ENCODE peak calls at places on chromosomes 3 and 15, in six cellular contexts. B, Y, J, I, V and T are unnamed samples. For H3K27me3, the result is how much of the 10 kb centered on the place peaks cover.

GRCh38 chr3:172625404-172625803 is 85.5 kb downstream of the NCEH1 start:
- DNase-seq in B (no peak), Y (no peak), J (no peak), I (no peak), V (no peak), T (no peak)

GRCh38 chr3:40079845-40080240 is 229.7 kb upstream of the EIF1B start:
- DNase-seq in B (no peak), Y (no peak), J (no peak), I (no peak), V (no peak), T (no peak)

GRCh38 chr15:69600556-69601085 is 148.0 kb downstream of the RPLP1 start:
- DNase-seq in B (no peak), Y (no peak), J (no peak), I (no peak), V (no peak), T (no peak)

GRCh38 chr15:77630956-77631789 is 1.5 kb downstream of the LINGO1 start:
- DNase-seq in B (peak), Y (no peak), J (no peak), I (no peak), V (peak), T (no peak)

GRCh38 chr15:58473720-58474119 is 41.9 kb downstream of the LIPC start:
- DNase-seq in B (no peak), Y (no peak), J (no peak), I (peak), V (no peak), T (peak)

GRCh38 chr3:124845406-124845805 is 41.8 kb downstream of the ITGB5 start:
- DNase-seq in B (no peak), Y (peak), J (no peak), I (peak), V (peak), T (peak)

GRCh38 chr3:10116138-10116460 is 624 bp downstream of the BRK1 start:
- DNase-seq in B (no peak), Y (no peak), J (no peak), I (peak), V (no peak), T (peak)

GRCh38 chr3:11818033-11818432 is 28.7 kb downstream of the TAMM41 start:
- DNase-seq in B (no peak), Y (no peak), J (no peak), I (no peak), V (no peak), T (no peak)

GRCh38 chr3:61938878-61939549 is 377.6 kb downstream of the PTPRG start:
- DNase-seq in B (no peak), Y (no peak), J (no peak), I (no peak), V (no peak), T (no peak)

GRCh38 chr3:138774529-138775253 is 60.0 kb downstream of the PIK3CB start:
- DNase-seq in B (no peak), Y (no peak), J (no peak), I (peak), V (no peak), T (peak)

GRCh38 chr3:1118074-1118473 is 25.2 kb downstream of the CNTN6 start:
- DNase-seq in B (no peak), Y (no peak), J (no peak), I (no peak), V (no peak), T (no peak)

GRCh38 chr3:109924196-109924595 is 586.9 kb upstream of the DPPA4 start:
- DNase-seq in B (no peak), Y (no peak), J (no peak), I (no peak), V (no peak), T (no peak)

GRCh38 chr15:38522922-38523321 is 41.7 kb downstream of the RASGRP1 start:
- DNase-seq in B (no peak), Y (no peak), J (no peak), I (no peak), V (no peak), T (no peak)

GRCh38 chr3:150521458-150521857 is 24.8 kb downstream of the SERP1 start:
- DNase-seq in B (no peak), Y (no peak), J (no peak), I (no peak), V (no peak), T (no peak)

GRCh38 chr15:58472821-58473581 is 41.2 kb downstream of the LIPC start:
- DNase-seq in B (no peak), Y (peak), J (no peak), I (no peak), V (no peak), T (no peak)

GRCh38 chr15:23397779-23398178 is 43.2 kb downstream of the GOLGA8S start:
- DNase-seq in B (no peak), Y (peak), J (no peak), I (no peak), V (peak), T (no peak)

GRCh38 chr3:44915702-44916438 is 41.5 kb downstream of the TGM4 start:
- DNase-seq in B (no peak), Y (no peak), J (no peak), I (no peak), V (no peak), T (no peak)

GRCh38 chr3:183560607-183561006 is 5.1 kb upstream of the KLHL6 start:
- DNase-seq in B (no peak), Y (no peak), J (no peak), I (no peak), V (no peak), T (no peak)

GRCh38 chr15:43920815-43921214 is 94.0 kb downstream of the WDR76 start:
- DNase-seq in B (no peak), Y (no peak), J (no peak), I (no peak), V (no peak), T (no peak)

GRCh38 chr3:134903840-134904239 is 108.8 kb downstream of the EPHB1 start:
- DNase-seq in B (no peak), Y (no peak), J (no peak), I (no peak), V (no peak), T (no peak)

GRCh38 chr3:143676742-143677141 is 171.5 kb downstream of the SLC9A9 start:
- DNase-seq in B (no peak), Y (no peak), J (no peak), I (no peak), V (no peak), T (no peak)

GRCh38 chr3:187966636-187967035 is 187.3 kb upstream of the LPP start:
- DNase-seq in B (no peak), Y (no peak), J (no peak), I (no peak), V (no peak), T (no peak)

GRCh38 chr3:112350181-112350825 is 17.3 kb downstream of the CD200 start:
- DNase-seq in B (no peak), Y (no peak), J (no peak), I (no peak), V (no peak), T (no peak)

GRCh38 chr3:105904683-105905320 is 36.0 kb upstream of the CBLB start:
- DNase-seq in B (no peak), Y (no peak), J (no peak), I (no peak), V (no peak), T (no peak)

GRCh38 chr3:190514163-190515153 is 573 bp downstream of the IL1RAP start:
- DNase-seq in B (peak), Y (peak), J (peak), I (no peak), V (peak), T (peak)

DNA sequence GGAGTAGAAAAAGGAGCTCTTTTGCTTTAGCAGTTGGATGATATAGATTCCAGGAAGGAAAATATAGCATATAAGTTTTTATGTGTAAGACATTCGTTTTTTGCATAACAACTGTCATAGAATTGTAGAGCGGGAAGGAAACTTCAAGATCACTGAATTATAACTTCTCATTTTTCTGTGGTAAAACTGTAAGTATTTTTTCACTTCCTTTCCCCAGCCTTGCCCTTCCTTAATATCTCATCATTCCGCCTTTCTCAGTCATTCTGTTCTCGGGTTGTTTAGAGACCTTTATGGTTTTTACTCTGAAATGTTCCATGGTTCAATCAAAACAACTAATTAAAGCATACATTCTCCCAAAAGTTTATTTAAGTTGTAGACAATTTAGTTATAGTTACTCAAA is 1.1 kb downstream of the EAF2 start:
- DNase-seq in B (no peak), Y (no peak), J (no peak), I (no peak), V (no peak), T (no peak)
- H3K4me3 ChIP-seq in B (no peak), Y (peak), J (peak), I (no peak), V (no peak), T (no peak)

DNA sequence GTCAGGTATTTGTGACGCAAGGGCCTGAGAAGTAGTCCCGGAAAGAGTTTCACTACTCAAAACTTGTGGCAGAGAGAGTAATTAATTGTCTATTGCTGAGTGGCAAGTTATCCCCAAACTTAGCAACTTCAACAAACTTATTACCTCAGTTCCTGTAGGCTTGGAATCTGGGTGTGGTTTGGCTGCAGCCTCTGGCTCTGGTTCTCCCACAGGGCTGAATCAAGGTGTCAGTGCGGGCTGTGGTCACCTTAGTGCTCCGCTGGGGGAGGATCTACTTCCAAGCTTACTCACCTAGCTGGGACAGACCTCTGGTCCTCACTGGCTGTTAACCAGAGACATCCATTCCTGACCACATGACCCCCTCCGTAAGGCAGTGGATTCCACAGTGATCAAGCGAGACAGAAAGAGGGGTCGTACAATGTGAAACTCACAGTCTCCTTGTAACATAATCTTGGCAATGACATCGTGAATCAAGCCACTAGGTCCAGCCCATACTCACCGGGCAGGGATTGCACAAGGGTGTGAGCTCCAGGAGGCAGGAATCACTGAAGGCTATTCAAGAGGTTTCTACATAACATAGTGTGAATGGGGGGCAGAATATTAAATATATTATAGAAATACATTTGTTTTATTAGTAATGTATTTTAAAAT is 138.3 kb downstream of the RYR3 start:
- DNase-seq in B (no peak), Y (no peak), J (no peak), I (no peak), V (no peak), T (no peak)
- H3K27me3 ChIP-seq in B (under half), Y (under half), J (under half), I (under half), V (under half), T (under half)

GRCh38 chr15:45185069-45185779 is 2.5 kb downstream of the SHF start:
- DNase-seq in B (no peak), Y (no peak), J (no peak), I (no peak), V (no peak), T (no peak)

GRCh38 chr15:45187894-45188830 is at the start of gene SHF:
- DNase-seq in B (peak), Y (peak), J (no peak), I (no peak), V (peak), T (peak)

GRCh38 chr15:45185903-45186770 is 1.6 kb downstream of the SHF start:
- DNase-seq in B (no peak), Y (no peak), J (no peak), I (no peak), V (no peak), T (no peak)

GRCh38 chr15:45186771-45187577 is 792 bp downstream of the SHF start:
- DNase-seq in B (no peak), Y (no peak), J (no peak), I (no peak), V (peak), T (no peak)

GRCh38 chr15:45187578-45187893 is 230 bp downstream of the SHF start:
- DNase-seq in B (no peak), Y (no peak), J (no peak), I (no peak), V (no peak), T (no peak)
- H3K4me3 ChIP-seq in B (peak), Y (peak), J (peak), I (peak), V (peak), T (peak)

DNA sequence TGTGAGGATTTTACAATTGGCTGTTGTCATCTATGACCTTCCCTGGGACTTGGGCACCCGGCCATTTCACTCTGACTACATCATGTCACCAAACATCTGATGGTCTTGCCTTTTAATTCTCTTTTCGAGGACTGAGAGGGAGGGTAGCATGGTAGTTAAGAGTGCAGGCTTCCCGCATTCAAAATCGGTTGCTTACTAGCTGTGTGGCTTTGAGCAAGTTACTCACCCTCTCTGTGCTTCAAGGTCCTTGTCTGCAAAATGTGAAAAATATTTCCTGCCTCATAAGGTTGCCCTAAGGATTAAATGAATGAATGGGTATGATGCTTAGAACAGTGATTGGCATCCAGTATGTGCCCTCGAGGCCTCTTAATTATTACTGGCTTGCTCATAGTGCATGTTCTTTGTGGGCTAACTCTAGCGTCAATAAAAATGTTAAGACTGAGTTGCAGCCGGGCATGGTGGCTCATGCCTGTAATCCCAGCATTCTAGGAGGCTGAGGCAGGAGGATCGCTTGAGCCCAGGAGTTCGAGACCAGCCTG is 1.1 kb downstream of the CCR5 start:
- DNase-seq in B (no peak), Y (no peak), J (no peak), I (no peak), V (no peak), T (no peak)
- H3K27me3 ChIP-seq in B (under half), Y (under half), J (under half), I (under half), V (under half), T (under half)

DNA sequence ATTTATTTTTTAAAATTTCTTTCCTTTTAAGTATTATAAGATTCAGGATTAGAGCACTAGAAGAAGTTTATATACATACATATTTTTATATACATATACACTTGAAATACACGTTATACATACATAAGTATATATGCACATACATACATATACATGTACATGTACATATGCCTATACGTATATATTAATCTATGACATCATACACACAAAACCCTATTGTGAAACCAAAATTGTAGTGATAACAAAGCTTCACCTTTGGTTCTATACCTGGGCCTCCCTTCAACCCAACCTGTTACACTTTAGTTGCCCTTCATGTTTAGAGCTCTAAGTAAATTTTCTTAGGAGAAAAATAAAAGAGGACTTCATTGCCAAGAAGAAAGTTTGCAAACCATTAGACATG is 17.0 kb downstream of the AADACL2 start:
- DNase-seq in B (no peak), Y (no peak), J (no peak), I (no peak), V (no peak), T (no peak)
- H3K4me3 ChIP-seq in B (no peak), Y (no peak), J (no peak), I (no peak), V (no peak), T (no peak)

GRCh38 chr15:100844167-100844566 is 35.5 kb upstream of the ALDH1A3 start:
- DNase-seq in B (no peak), Y (no peak), J (no peak), I (no peak), V (no peak), T (no peak)
- H3K27me3 ChIP-seq in B (under half), Y (under half), J (under half), I (under half), V (under half), T (under half)

DNA sequence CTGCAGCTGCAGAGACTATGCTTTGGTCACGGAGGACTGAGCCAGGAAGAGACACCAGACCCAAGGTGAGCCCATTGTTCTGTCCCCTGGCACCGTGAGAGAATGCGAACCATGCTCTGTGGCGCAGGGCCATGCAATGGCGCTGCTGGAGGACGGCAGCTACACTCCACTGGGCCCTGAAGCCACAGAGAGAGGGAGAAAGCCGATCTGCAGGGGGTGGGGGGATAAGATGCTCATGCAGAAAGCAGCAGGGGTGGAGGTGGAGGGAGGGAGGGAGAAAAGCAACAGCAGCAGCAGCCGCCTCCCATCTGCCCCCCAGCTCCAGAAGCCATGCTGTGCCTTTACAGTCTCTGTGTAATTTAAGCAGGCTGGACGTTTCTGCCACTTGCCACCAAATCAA is 5.3 kb downstream of the BDH1 start:
- DNase-seq in B (no peak), Y (no peak), J (no peak), I (no peak), V (no peak), T (no peak)
- H3K4me3 ChIP-seq in B (no peak), Y (no peak), J (no peak), I (no peak), V (no peak), T (no peak)

GRCh38 chr3:30188713-30189112 is 417.7 kb upstream of the TGFBR2 start:
- DNase-seq in B (no peak), Y (no peak), J (no peak), I (no peak), V (no peak), T (no peak)
- H3K27me3 ChIP-seq in B (under half), Y (under half), J (under half), I (under half), V (under half), T (under half)

DNA sequence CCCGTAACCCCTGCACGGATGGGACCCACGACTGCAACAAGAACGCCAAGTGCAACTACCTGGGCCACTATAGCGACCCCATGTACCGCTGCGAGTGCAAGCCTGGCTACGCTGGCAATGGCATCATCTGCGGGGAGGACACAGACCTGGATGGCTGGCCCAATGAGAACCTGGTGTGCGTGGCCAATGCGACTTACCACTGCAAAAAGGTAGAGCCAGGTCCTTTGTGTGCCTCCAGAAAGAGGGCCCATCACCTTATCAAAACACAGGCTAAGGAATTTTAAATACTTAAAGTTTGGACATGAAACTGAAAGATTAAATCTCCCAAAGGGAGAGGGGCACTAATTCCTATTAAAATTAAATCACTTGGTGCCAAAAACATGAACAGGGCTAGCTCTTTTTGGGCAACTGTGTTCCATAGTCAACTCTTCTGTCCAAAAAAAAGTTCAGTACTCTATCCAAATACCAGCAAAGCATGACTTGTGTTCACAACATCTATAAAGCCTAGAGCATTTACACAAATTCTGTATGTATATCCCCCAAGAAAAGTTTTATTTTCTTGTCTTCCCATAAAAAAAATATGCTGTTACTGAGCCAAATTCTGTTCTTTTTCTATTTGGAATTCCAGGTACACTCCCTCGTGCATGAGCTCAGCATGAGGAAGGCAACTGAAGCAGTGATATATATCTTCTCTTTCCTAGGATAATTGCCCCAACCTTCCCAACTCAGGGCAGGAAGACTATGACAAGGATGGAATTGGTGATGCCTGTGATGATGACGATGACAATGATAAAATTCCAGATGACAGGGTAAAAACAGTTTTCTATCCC is 9.2 kb downstream of the THBS1 start:
- DNase-seq in B (no peak), Y (no peak), J (no peak), I (peak), V (no peak), T (no peak)
- H3K4me3 ChIP-seq in B (no peak), Y (no peak), J (no peak), I (no peak), V (no peak), T (no peak)